ENCODE peak calls at places on chromosomes 5 and 9, in seven cellular contexts. I is endothelial cell of umbilical vein, Z is astrocyte, F is HCT116, U is mesenchymal stem cell, C is IMR-90, B is mesendoderm. M is an unnamed sample.

GRCh38 chr5:68033961-68034581 is 181.5 kb upstream of the PIK3R1 start:
- DNase-seq in F (no peak), U (peak; percentile 39), I (peak; percentile 15), Z (peak; percentile 75), C (peak; percentile 54), B (peak; percentile 14), M (peak; percentile 73)

GRCh38 chr5:62592558-62592957 is 13.9 kb downstream of the LRRC70 start:
- DNase-seq in B (no peak), F (no peak), I (no peak), C (no peak), U (no peak), Z (no peak), M (no peak)

GRCh38 chr9:86585422-86586143 is 231.4 kb upstream of the TUT7 start:
- DNase-seq in F (no peak), C (peak; percentile 26), Z (no peak), I (no peak), B (peak; percentile 14), U (peak; percentile 37), M (peak; percentile 49)

GRCh38 chr5:57037355-57037754 is 85.4 kb upstream of the MIER3 start:
- DNase-seq in B (peak; percentile 84), C (no peak), F (peak; percentile 23), I (no peak), U (no peak), Z (no peak), M (no peak)

GRCh38 chr5:71809446-71809845 is 90.4 kb downstream of the CARTPT start:
- DNase-seq in F (no peak), Z (peak; percentile 38), B (no peak), I (no peak), C (no peak), U (no peak), M (no peak)

GRCh38 chr9:100505564-100506159 is 32.7 kb downstream of the TMEFF1 start:
- DNase-seq in U (peak; percentile 37), F (peak; percentile 61), B (peak; percentile 93), I (peak; percentile 61), Z (peak; percentile 49), C (peak; percentile 30), M (peak; percentile 57)

GRCh38 chr9:757246-757881 is 84.1 kb upstream of the DMRT1 start:
- DNase-seq in F (peak; percentile 24), I (peak; percentile 67), B (peak; percentile 86), C (peak; percentile 67), Z (peak; percentile 41), U (peak; percentile 61), M (peak; percentile 68)

GRCh38 chr5:111676926-111677415 is 80.0 kb downstream of the NREP start:
- DNase-seq in B (no peak), I (no peak), Z (no peak), C (no peak), U (no peak), F (no peak), M (no peak)

GRCh38 chr5:173089581-173089980 is 33.4 kb downstream of the CREBRF start:
- DNase-seq in F (no peak), C (no peak), B (no peak), Z (no peak), I (no peak), U (no peak), M (no peak)

GRCh38 chr5:92838253-92838652 is 742.8 kb downstream of the NR2F1-AS1 start:
- DNase-seq in F (peak; percentile 13), I (no peak), U (no peak), C (no peak), Z (no peak), B (peak; percentile 65), M (no peak)

GRCh38 chr9:89750117-89750551 is 145.3 kb downstream of the GADD45G start:
- DNase-seq in U (no peak), F (no peak), Z (no peak), B (peak; percentile 21), I (no peak), C (no peak), M (no peak)
- H3K9ac ChIP-seq in U (no peak overlapping the region), F (no peak overlapping the region), Z (no peak overlapping the region), B (no peak overlapping the region), I (no peak overlapping the region), C (no peak overlapping the region), M (no peak overlapping the region)

GRCh38 chr9:63817622-63818518 is 1467.1 kb downstream of the FOXD4L5 start:
- DNase-seq in Z (peak; percentile 9), C (peak; percentile 8), U (peak; percentile 8), B (peak; percentile 22), F (no peak), I (peak; percentile 18), M (peak; percentile 18)
- H3K9ac ChIP-seq in Z (peak overlapping the region; percentile 77), C (peak overlapping the region; percentile 22), U (peak overlapping the region; percentile 53), B (peak overlapping the region; percentile 45), F (no peak overlapping the region), I (no peak overlapping the region), M (no peak overlapping the region)

GRCh38 chr9:21964925-21965385 is 29.2 kb downstream of the CDKN2A start:
- DNase-seq in B (peak; percentile 18), F (no peak), U (peak; percentile 71), I (peak; percentile 27), Z (peak; percentile 53), C (no peak), M (peak; percentile 26)
- H3K9ac ChIP-seq in B (peak overlapping the region; percentile 49), F (no peak overlapping the region), U (peak overlapping the region; percentile 85), I (peak overlapping the region; percentile 46), Z (peak overlapping the region; percentile 64), C (peak overlapping the region; percentile 41), M (peak overlapping the region; percentile 80)

GRCh38 chr5:5271606-5272321 is 131.6 kb downstream of the ADAMTS16 start:
- DNase-seq in F (no peak), Z (peak; percentile 89), U (peak; percentile 26), B (peak; percentile 82), C (no peak), I (peak; percentile 2), M (no peak)
- H3K9ac ChIP-seq in F (peak overlapping the region; percentile 0), Z (peak overlapping the region; percentile 84), U (peak overlapping the region; percentile 66), B (no peak overlapping the region), C (no peak overlapping the region), I (no peak overlapping the region), M (no peak overlapping the region)

GRCh38 chr9:120942186-120943001 is 15.8 kb upstream of the TRAF1 start:
- DNase-seq in F (no peak), Z (no peak), C (no peak), U (no peak), I (peak; percentile 77), B (peak; percentile 44), M (no peak)
- H3K9ac ChIP-seq in F (no peak overlapping the region), Z (no peak overlapping the region), C (no peak overlapping the region), U (peak overlapping the region; percentile 7), I (no peak overlapping the region), B (no peak overlapping the region), M (peak overlapping the region; percentile 75)

DNA sequence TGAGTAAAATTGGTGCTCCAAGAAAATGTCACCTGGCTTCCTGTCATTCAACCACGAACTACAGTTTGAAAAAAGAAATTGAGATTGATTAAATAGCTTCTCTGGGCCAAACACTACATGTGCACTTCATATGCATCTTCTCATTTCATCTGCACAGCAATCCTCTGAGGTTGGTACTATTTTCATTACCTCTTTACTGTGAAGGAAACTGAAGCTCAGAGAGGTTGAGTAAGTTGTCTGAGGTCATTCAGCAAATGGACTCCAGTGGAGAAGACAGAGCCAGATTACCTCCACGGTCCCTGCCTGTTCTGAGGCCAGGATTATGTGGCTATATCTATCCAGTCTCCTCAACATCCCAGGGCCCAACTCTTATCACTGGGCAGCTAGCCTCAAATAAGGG is 46.5 kb downstream of the SLC6A7 start:
- DNase-seq in I (no peak), F (no peak), C (no peak), U (no peak), B (no peak), Z (no peak), M (no peak)
- H3K9ac ChIP-seq in I (no peak overlapping the region), F (no peak overlapping the region), C (no peak overlapping the region), U (no peak overlapping the region), B (no peak overlapping the region), Z (no peak overlapping the region), M (no peak overlapping the region)